ENCODE peak calls at places on chromosomes 6 and 20, in nine cellular contexts. I is cardiac muscle cell, Q is A673, L is astrocyte of the cerebellum, P is AG10803, H is tibial artery, Y is psoas muscle, U is pancreas, R is MCF 10A. D is an unnamed sample.

GRCh38 chr20:24892522-24892921 is 56.5 kb upstream of the CST7 start:
- DNase-seq in Y (no peak), R (no peak), Q (no peak), I (no peak), L (no peak), U (no peak), H (no peak), P (no peak), D (no peak)

GRCh38 chr6:106973018-106973840 is 1.3 kb downstream of the CD24 start:
- DNase-seq in P (no peak), U (peak), Y (no peak), H (no peak), Q (no peak), R (peak), I (peak), L (no peak), D (no peak)

GRCh38 chr20:47854687-47855212 is 69.5 kb upstream of the SULF2 start:
- DNase-seq in Q (peak), R (peak), L (no peak), U (no peak), H (no peak), P (peak), Y (no peak), I (peak), D (no peak)

GRCh38 chr20:8803065-8803464 is 265.8 kb upstream of the PLCB4 start:
- DNase-seq in U (no peak), L (no peak), I (peak), P (no peak), R (no peak), Y (no peak), H (no peak), Q (no peak), D (no peak)

GRCh38 chr6:37861452-37861851 is 41.9 kb downstream of the ZFAND3 start:
- DNase-seq in R (no peak), H (no peak), P (no peak), I (no peak), Y (no peak), Q (no peak), L (no peak), U (no peak), D (no peak)

GRCh38 chr6:116159782-116160524 is 34.0 kb upstream of the COL10A1 start:
- DNase-seq in H (no peak), Q (peak), I (no peak), P (peak), R (no peak), Y (no peak), L (no peak), U (no peak), D (no peak)

GRCh38 chr6:139271056-139271455 is 20.7 kb downstream of the TXLNB start:
- DNase-seq in P (peak), Y (no peak), Q (no peak), H (no peak), U (no peak), I (no peak), R (no peak), L (peak), D (no peak)

GRCh38 chr6:33622456-33623431 is 1.6 kb downstream of the ITPR3 start:
- DNase-seq in R (peak), L (no peak), Q (no peak), U (peak), Y (peak), I (no peak), H (peak), P (no peak), D (no peak)

GRCh38 chr6:42369568-42369967 is 82.2 kb downstream of the TRERF1 start:
- DNase-seq in Q (no peak), H (no peak), I (no peak), R (peak), L (no peak), P (no peak), Y (no peak), U (no peak), D (no peak)

GRCh38 chr6:48615041-48615440 is 504.0 kb upstream of the PTCHD4 start:
- DNase-seq in R (no peak), L (no peak), I (no peak), P (no peak), H (no peak), Q (peak), Y (no peak), U (no peak), D (no peak)

GRCh38 chr6:47552319-47552718 is 74.7 kb downstream of the CD2AP start:
- DNase-seq in Q (no peak), U (no peak), L (no peak), P (no peak), I (no peak), R (no peak), Y (no peak), H (no peak), D (no peak)

GRCh38 chr6:157666721-157667120 is 156.3 kb upstream of the SNX9 start:
- DNase-seq in H (no peak), L (no peak), P (no peak), I (no peak), R (no peak), Q (no peak), U (no peak), Y (no peak), D (no peak)

GRCh38 chr6:27161946-27162603 is 85.4 kb upstream of the PRSS16 start:
- DNase-seq in H (no peak), U (no peak), R (peak), P (peak), I (peak), L (no peak), Q (peak), Y (no peak), D (no peak)

GRCh38 chr6:38184041-38184779 is 364.7 kb downstream of the ZFAND3 start:
- DNase-seq in R (no peak), I (peak), H (peak), Q (no peak), U (no peak), L (no peak), P (no peak), Y (no peak), D (no peak)

GRCh38 chr6:18081669-18082037 is 40.8 kb downstream of the NHLRC1 start:
- DNase-seq in Q (no peak), I (no peak), R (no peak), L (no peak), H (no peak), P (no peak), Y (no peak), U (no peak), D (no peak)

GRCh38 chr6:80454197-80454596 is 347.7 kb downstream of the BCKDHB start:
- DNase-seq in H (no peak), Q (no peak), L (peak), P (peak), I (no peak), U (no peak), Y (no peak), R (peak), D (peak)

GRCh38 chr6:53321701-53322100 is 27.0 kb downstream of the ELOVL5 start:
- DNase-seq in R (no peak), I (no peak), L (no peak), H (no peak), P (no peak), Y (no peak), U (no peak), Q (no peak), D (no peak)

GRCh38 chr20:11445161-11445560 is 472.5 kb upstream of the BTBD3 start:
- DNase-seq in U (no peak), L (no peak), Y (no peak), H (no peak), Q (no peak), P (no peak), R (no peak), I (no peak), D (no peak)

GRCh38 chr20:9218412-9219001 is 149.6 kb downstream of the PLCB4 start:
- DNase-seq in H (no peak), Y (no peak), L (no peak), R (peak), P (peak), U (no peak), Q (peak), I (no peak), D (no peak)

GRCh38 chr6:35428421-35429149 is 23.6 kb upstream of the FANCE start:
- DNase-seq in L (no peak), I (no peak), H (no peak), R (no peak), Q (no peak), Y (no peak), P (no peak), U (no peak), D (no peak)

GRCh38 chr6:112296122-112296521 is 41.8 kb upstream of the LAMA4 start:
- DNase-seq in U (no peak), H (no peak), R (peak), I (peak), L (no peak), Q (peak), P (peak), Y (no peak), D (no peak)

GRCh38 chr6:155444120-155444917 is 11.3 kb downstream of the NOX3 start:
- DNase-seq in I (no peak), L (no peak), Y (no peak), Q (no peak), R (no peak), U (no peak), H (no peak), P (peak), D (no peak)

GRCh38 chr20:63101781-63102719 is 95.3 kb upstream of the BHLHE23 start:
- DNase-seq in I (peak), U (peak), Q (peak), R (no peak), Y (peak), H (peak), P (peak), L (no peak), D (no peak)

GRCh38 chr6:116572162-116572561 is 858 bp downstream of the RWDD1 start:
- DNase-seq in H (no peak), R (peak), U (no peak), I (peak), L (no peak), P (peak), Q (no peak), Y (peak), D (no peak)

GRCh38 chr6:112651239-112651638 is 304.1 kb downstream of the RFPL4B start:
- DNase-seq in P (no peak), I (no peak), L (no peak), R (no peak), H (no peak), U (no peak), Y (no peak), Q (no peak), D (no peak)

GRCh38 chr6:79536969-79537747 is at the start of gene LCA5:
- DNase-seq in U (peak), H (peak), I (peak), L (peak), Q (peak), P (peak), R (peak), Y (peak), D (peak)

DNA sequence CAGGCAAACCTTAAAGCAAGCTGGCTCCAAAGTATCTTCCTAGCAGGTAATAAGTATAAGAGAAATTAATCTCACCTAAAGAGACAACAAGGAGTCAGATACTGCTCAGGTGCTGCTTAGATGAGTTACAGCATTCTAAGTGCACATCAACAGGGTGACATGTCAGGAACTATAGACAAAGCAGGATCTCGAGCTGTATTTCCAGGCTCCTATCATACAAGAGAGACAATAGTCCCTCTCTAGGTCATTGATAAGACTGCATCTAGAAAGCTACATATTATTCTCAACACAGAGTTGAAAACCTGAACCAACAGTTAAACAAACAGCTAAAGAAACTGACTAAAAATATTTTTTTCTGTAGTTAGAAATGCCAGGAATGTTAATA is 3.9 kb downstream of the PTPRK start:
- DNase-seq in U (no peak), H (no peak), Y (no peak), L (no peak), P (peak), R (peak), I (no peak), Q (peak), D (no peak)
- TF ChIP-seq CTCF in U (no peak), H (peak), Y (peak), L (peak), P (peak), R (peak), I (peak), Q (peak), D (peak)

GRCh38 chr20:14792915-14793314 is 455.5 kb upstream of the FLRT3 start:
- DNase-seq in I (no peak), Y (no peak), H (no peak), R (no peak), P (no peak), U (no peak), Q (no peak), L (no peak), D (no peak)
- TF ChIP-seq CTCF in I (no peak), Y (no peak), H (no peak), R (no peak), P (no peak), U (no peak), Q (no peak), L (no peak), D (no peak)

DNA sequence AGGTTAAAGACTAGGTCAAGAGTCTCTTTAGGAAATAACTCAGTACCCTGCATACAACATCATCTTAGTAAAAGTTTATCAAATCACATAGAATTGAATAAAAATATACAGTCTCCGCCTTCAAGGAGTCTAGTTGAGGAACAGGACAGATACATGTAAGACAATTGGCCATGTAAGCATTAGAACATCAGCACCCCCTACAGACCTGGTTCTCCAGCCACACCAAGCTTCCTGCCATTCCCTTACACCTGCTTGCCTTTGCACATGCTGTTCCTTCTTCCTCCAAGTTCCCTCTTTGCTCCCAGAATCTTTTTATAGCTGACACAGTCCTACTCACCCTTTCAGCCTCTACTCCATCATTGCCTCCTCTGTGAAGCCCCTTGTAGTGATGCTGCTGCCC is 187.8 kb upstream of the LRFN2 start:
- DNase-seq in H (no peak), P (no peak), Y (no peak), L (no peak), R (no peak), U (no peak), I (no peak), Q (no peak), D (no peak)
- TF ChIP-seq CTCF in H (no peak), P (no peak), Y (no peak), L (no peak), R (no peak), U (no peak), I (no peak), Q (peak), D (no peak)

DNA sequence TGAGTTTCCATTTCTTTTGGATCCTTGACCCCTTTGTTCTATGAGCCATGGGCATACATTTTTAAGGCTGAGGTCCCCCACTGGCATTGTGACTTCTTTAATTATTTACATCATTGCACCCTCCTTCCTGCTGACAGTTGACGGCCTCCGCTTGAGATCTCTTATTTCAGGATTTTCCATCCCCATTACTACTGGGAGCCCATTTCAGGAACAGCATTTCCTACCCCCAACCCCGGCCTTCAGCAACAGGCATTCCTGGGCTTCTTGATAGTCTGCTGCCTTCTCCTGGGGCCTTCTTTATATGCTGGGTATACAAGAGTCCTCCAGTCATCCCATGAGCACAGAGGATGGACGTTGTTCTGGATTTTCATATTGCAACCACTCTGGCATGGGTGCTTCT is 3.8 kb downstream of the ULBP1 start:
- DNase-seq in L (no peak), I (no peak), U (no peak), P (no peak), R (no peak), Q (no peak), H (no peak), Y (no peak), D (no peak)
- TF ChIP-seq CTCF in L (no peak), I (no peak), U (no peak), P (no peak), R (no peak), Q (no peak), H (no peak), Y (no peak), D (no peak)

GRCh38 chr20:36465109-36466080 is 75.9 kb upstream of the MYL9 start:
- DNase-seq in Q (peak), R (peak), U (no peak), P (peak), H (peak), I (no peak), Y (peak), L (peak), D (peak)
- TF ChIP-seq CTCF in Q (no peak), R (no peak), U (no peak), P (peak), H (no peak), I (no peak), Y (no peak), L (no peak), D (no peak)

GRCh38 chr20:37786043-37786442 is 92.2 kb downstream of the CTNNBL1 start:
- DNase-seq in I (no peak), Y (no peak), R (no peak), Q (no peak), L (no peak), P (no peak), U (peak), H (no peak), D (no peak)

GRCh38 chr20:37777012-37777411 is 83.2 kb downstream of the CTNNBL1 start:
- DNase-seq in R (no peak), L (no peak), H (no peak), U (no peak), I (no peak), P (no peak), Q (no peak), Y (no peak), D (no peak)

GRCh38 chr20:37776049-37776448 is 82.2 kb downstream of the CTNNBL1 start:
- DNase-seq in R (no peak), H (no peak), U (no peak), Q (no peak), P (no peak), I (no peak), L (no peak), Y (no peak), D (no peak)

GRCh38 chr20:37777556-37777955 is 83.7 kb downstream of the CTNNBL1 start:
- DNase-seq in I (no peak), P (peak), Q (no peak), R (no peak), H (no peak), L (no peak), U (no peak), Y (no peak), D (no peak)

DNA sequence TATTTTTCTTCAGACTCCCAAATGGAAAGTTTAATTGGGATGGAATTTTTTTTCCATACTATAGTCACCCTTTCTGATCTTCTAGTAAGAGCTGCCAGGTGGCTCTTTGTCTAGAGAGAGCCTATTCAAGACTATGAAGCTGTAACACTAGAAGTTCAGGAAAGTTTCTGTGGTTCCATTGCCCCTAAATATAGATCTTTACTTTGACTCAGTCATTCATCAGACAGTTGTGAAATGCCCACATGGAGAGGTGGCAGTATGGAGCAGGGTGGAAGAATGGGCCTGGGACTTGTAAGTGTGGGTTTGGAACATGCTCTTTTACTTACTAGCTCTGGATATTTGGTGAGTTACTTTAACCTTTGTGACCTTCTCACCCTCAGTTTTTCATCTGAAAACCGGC is 87.8 kb downstream of the CTNNBL1 start:
- DNase-seq in I (no peak), P (peak), U (no peak), L (no peak), R (peak), Y (no peak), Q (no peak), H (no peak), D (no peak)
- TF ChIP-seq CTCF in I (no peak), P (peak), U (no peak), L (no peak), R (no peak), Y (peak), Q (no peak), H (no peak), D (no peak)

GRCh38 chr20:16404171-16404570 is 169.1 kb downstream of the KIF16B start:
- DNase-seq in U (no peak), R (no peak), H (no peak), P (no peak), Y (no peak), L (no peak), Q (no peak), I (no peak), D (no peak)
- TF ChIP-seq CTCF in U (no peak), R (no peak), H (no peak), P (no peak), Y (no peak), L (no peak), Q (no peak), I (no peak), D (no peak)

GRCh38 chr6:92292067-92292466 is 1127.3 kb downstream of the EPHA7 start:
- DNase-seq in H (no peak), I (no peak), R (no peak), U (no peak), L (no peak), Q (no peak), Y (no peak), P (no peak), D (no peak)

DNA sequence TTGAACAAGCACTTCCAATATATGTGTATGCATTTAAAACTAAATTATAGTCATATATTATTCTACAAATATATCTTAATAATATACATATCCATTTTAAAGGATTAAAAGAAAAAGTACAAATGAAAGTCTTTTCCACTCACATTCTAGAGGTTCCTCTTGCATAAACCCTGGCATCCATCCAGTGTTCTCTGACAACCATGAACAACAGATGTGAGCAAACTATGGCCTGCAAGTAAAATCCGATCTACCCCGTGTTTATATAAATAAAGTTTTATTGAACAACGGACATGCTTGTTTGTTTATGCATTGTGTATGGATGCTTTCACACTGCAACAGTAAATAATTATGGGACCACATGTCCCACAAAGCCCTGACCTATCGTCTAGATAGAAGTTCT is 1122.3 kb downstream of the EPHA7 start:
- DNase-seq in R (peak), U (no peak), P (peak), Y (no peak), L (no peak), I (no peak), Q (peak), H (no peak), D (no peak)
- TF ChIP-seq CTCF in R (no peak), U (no peak), P (no peak), Y (no peak), L (no peak), I (no peak), Q (no peak), H (no peak), D (no peak)

GRCh38 chr6:5078121-5078695 is 6.9 kb upstream of the PPP1R3G start:
- DNase-seq in Y (no peak), I (no peak), Q (peak), H (no peak), U (no peak), P (no peak), L (no peak), R (peak), D (no peak)
- TF ChIP-seq CTCF in Y (no peak), I (peak), Q (peak), H (no peak), U (no peak), P (peak), L (peak), R (no peak), D (no peak)

D was measured in AG09319.